ENCODE peak calls at places on chromosomes 2 and 18, in ten cellular contexts. One of them, this sample, is unnamed.

GRCh38 chr2:11102956-11103860 is 52.1 kb upstream of the SLC66A3 start:
- DNase-seq in CD8-positive, alpha-beta T cell: no peak
- DNase-seq in foreskin fibroblast: no peak
- DNase-seq in AG09309: no peak
- DNase-seq in A549: no peak
- DNase-seq in pancreas: no peak
- DNase-seq in lower leg skin: peak; percentile 54
- DNase-seq in brain microvascular endothelial cell: no peak
- DNase-seq in cardiac fibroblast: no peak
- DNase-seq in ovary: no peak
- DNase-seq in this sample: no peak

GRCh38 chr2:25822190-25823117 is 55.8 kb downstream of the ASXL2 start:
- DNase-seq in A549: no peak
- DNase-seq in CD8-positive, alpha-beta T cell: peak; percentile 35
- DNase-seq in brain microvascular endothelial cell: no peak
- DNase-seq in ovary: peak; percentile 65
- DNase-seq in lower leg skin: no peak
- DNase-seq in foreskin fibroblast: peak; percentile 31
- DNase-seq in cardiac fibroblast: peak; percentile 7
- DNase-seq in pancreas: peak; percentile 18
- DNase-seq in AG09309: no peak
- DNase-seq in this sample: peak; percentile 30

GRCh38 chr18:54239091-54239490 is 14.6 kb upstream of the MBD2 start:
- DNase-seq in lower leg skin: no peak
- DNase-seq in foreskin fibroblast: no peak
- DNase-seq in pancreas: no peak
- DNase-seq in A549: no peak
- DNase-seq in cardiac fibroblast: peak; percentile 11
- DNase-seq in CD8-positive, alpha-beta T cell: no peak
- DNase-seq in ovary: no peak
- DNase-seq in AG09309: no peak
- DNase-seq in brain microvascular endothelial cell: no peak
- DNase-seq in this sample: no peak

GRCh38 chr18:48670751-48671560 is 132.1 kb downstream of the CTIF start:
- DNase-seq in A549: no peak
- DNase-seq in CD8-positive, alpha-beta T cell: no peak
- DNase-seq in lower leg skin: peak; percentile 25
- DNase-seq in cardiac fibroblast: no peak
- DNase-seq in foreskin fibroblast: no peak
- DNase-seq in pancreas: no peak
- DNase-seq in brain microvascular endothelial cell: no peak
- DNase-seq in ovary: no peak
- DNase-seq in AG09309: no peak
- DNase-seq in this sample: no peak

GRCh38 chr18:32773187-32773712 is 427 bp upstream of the KLHL14 start:
- DNase-seq in ovary: no peak
- DNase-seq in pancreas: no peak
- DNase-seq in CD8-positive, alpha-beta T cell: no peak
- DNase-seq in AG09309: no peak
- DNase-seq in foreskin fibroblast: no peak
- DNase-seq in brain microvascular endothelial cell: no peak
- DNase-seq in lower leg skin: no peak
- DNase-seq in cardiac fibroblast: no peak
- DNase-seq in A549: no peak
- DNase-seq in this sample: peak; percentile 15

GRCh38 chr18:69759046-69759445 is 188.6 kb downstream of the CD226 start:
- DNase-seq in CD8-positive, alpha-beta T cell: no peak
- DNase-seq in foreskin fibroblast: peak; percentile 26
- DNase-seq in A549: no peak
- DNase-seq in brain microvascular endothelial cell: no peak
- DNase-seq in lower leg skin: no peak
- DNase-seq in cardiac fibroblast: no peak
- DNase-seq in pancreas: no peak
- DNase-seq in ovary: no peak
- DNase-seq in AG09309: no peak
- DNase-seq in this sample: no peak

GRCh38 chr2:43593241-43593640 is 2.6 kb downstream of the THADA start:
- DNase-seq in lower leg skin: no peak
- DNase-seq in ovary: no peak
- DNase-seq in A549: no peak
- DNase-seq in CD8-positive, alpha-beta T cell: no peak
- DNase-seq in brain microvascular endothelial cell: no peak
- DNase-seq in cardiac fibroblast: no peak
- DNase-seq in foreskin fibroblast: no peak
- DNase-seq in pancreas: no peak
- DNase-seq in AG09309: no peak
- DNase-seq in this sample: no peak

GRCh38 chr2:97900806-97901205 is 94.9 kb downstream of the TMEM131 start:
- DNase-seq in ovary: no peak
- DNase-seq in brain microvascular endothelial cell: peak; percentile 33
- DNase-seq in lower leg skin: no peak
- DNase-seq in CD8-positive, alpha-beta T cell: no peak
- DNase-seq in A549: no peak
- DNase-seq in pancreas: no peak
- DNase-seq in foreskin fibroblast: peak; percentile 42
- DNase-seq in cardiac fibroblast: peak; percentile 33
- DNase-seq in AG09309: no peak
- DNase-seq in this sample: no peak

GRCh38 chr2:65070172-65070830 is 14.1 kb downstream of the CEP68 start:
- DNase-seq in foreskin fibroblast: peak; percentile 77
- DNase-seq in brain microvascular endothelial cell: no peak
- DNase-seq in cardiac fibroblast: peak; percentile 45
- DNase-seq in AG09309: no peak
- DNase-seq in A549: no peak
- DNase-seq in CD8-positive, alpha-beta T cell: no peak
- DNase-seq in lower leg skin: peak; percentile 84
- DNase-seq in pancreas: peak; percentile 15
- DNase-seq in ovary: no peak
- DNase-seq in this sample: no peak

DNA sequence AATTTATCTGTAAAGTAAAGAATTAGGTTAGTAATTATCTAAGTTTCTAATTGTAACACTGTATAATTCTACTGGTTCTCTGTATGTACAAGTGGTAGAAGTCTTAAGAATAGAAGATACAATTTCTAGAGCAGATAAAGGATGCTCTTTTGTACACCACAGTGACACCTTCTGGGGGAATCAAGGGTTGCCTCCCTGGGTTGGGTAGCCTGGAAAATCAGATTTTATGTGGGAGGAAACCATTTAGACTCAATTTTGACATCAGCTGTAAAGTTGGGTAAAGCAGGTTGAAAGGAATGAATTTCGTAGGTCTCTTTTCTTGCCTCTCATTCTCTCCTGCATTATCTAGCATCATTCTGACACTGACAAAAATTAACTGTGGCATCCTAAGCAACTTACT is 354.8 kb downstream of the DCC start:
- DNase-seq in CD8-positive, alpha-beta T cell: no peak
- DNase-seq in brain microvascular endothelial cell: peak; percentile 5
- DNase-seq in pancreas: no peak
- DNase-seq in cardiac fibroblast: peak; percentile 2
- DNase-seq in lower leg skin: no peak
- DNase-seq in foreskin fibroblast: peak; percentile 9
- DNase-seq in AG09309: no peak
- DNase-seq in ovary: no peak
- DNase-seq in A549: peak; percentile 3
- DNase-seq in this sample: peak; percentile 6
- TF ChIP-seq CTCF in CD8-positive, alpha-beta T cell: no peak
- TF ChIP-seq CTCF in brain microvascular endothelial cell: peak; percentile 53
- TF ChIP-seq CTCF in pancreas: no peak
- TF ChIP-seq CTCF in cardiac fibroblast: no peak
- TF ChIP-seq CTCF in lower leg skin: no peak
- TF ChIP-seq CTCF in foreskin fibroblast: peak; percentile 10
- TF ChIP-seq CTCF in AG09309: peak; percentile 3
- TF ChIP-seq CTCF in ovary: no peak
- TF ChIP-seq CTCF in A549: peak; percentile 37
- TF ChIP-seq CTCF in this sample: peak; percentile 35

DNA sequence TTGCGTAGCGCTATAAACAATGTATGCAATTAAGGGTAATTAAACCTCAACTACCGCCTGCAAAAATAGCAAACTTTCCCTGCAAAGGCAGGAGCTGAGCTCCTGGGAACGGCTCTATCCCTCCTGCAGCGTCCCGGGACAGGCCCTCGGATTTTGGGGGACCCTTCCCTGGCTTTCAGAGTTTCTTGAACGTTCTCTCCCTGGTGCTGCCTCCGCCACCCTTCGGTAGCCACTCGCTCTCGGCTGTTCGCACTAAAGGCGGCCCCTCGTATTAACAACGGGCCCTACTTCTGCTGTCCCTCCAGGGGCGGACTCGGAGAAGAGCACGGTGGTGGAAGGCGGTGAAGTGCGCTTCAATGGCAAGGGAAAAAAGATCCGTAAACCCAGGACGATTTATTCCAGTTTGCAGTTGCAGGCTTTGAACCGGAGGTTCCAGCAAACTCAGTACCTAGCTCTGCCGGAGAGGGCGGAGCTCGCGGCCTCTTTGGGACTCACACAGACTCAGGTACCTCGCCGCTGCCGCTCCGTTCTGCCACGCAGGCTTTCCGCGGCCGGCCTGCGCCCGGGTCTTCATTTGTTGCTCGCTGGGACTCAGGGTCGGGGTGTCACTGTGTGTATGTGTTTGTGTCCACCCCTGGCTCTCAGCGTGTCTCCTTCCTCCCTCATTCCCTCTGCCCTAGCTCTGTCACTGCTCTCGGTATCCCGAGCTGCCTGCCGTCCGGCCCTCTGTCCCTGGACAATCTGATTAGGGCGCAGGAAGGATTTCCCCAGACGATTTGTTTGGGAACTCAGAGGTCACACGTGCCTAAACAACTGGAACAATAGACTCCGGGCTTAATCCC is 1.3 kb downstream of the DLX1 start:
- DNase-seq in cardiac fibroblast: no peak
- DNase-seq in lower leg skin: no peak
- DNase-seq in ovary: no peak
- DNase-seq in brain microvascular endothelial cell: no peak
- DNase-seq in pancreas: peak; percentile 25
- DNase-seq in AG09309: no peak
- DNase-seq in CD8-positive, alpha-beta T cell: no peak
- DNase-seq in A549: no peak
- DNase-seq in foreskin fibroblast: peak; percentile 24
- DNase-seq in this sample: peak; percentile 75
- TF ChIP-seq CTCF in cardiac fibroblast: no peak
- TF ChIP-seq CTCF in lower leg skin: no peak
- TF ChIP-seq CTCF in ovary: no peak
- TF ChIP-seq CTCF in brain microvascular endothelial cell: peak; percentile 40
- TF ChIP-seq CTCF in pancreas: no peak
- TF ChIP-seq CTCF in AG09309: peak; percentile 28
- TF ChIP-seq CTCF in CD8-positive, alpha-beta T cell: no peak
- TF ChIP-seq CTCF in A549: no peak
- TF ChIP-seq CTCF in foreskin fibroblast: no peak
- TF ChIP-seq CTCF in this sample: peak; percentile 16

GRCh38 chr2:102166189-102166845 is 20.5 kb upstream of the IL1RL2 start:
- DNase-seq in CD8-positive, alpha-beta T cell: no peak
- DNase-seq in cardiac fibroblast: peak; percentile 52
- DNase-seq in A549: no peak
- DNase-seq in lower leg skin: no peak
- DNase-seq in pancreas: peak; percentile 53
- DNase-seq in brain microvascular endothelial cell: peak; percentile 57
- DNase-seq in ovary: no peak
- DNase-seq in AG09309: peak; percentile 82
- DNase-seq in foreskin fibroblast: peak; percentile 73
- DNase-seq in this sample: no peak
- TF ChIP-seq CTCF in CD8-positive, alpha-beta T cell: no peak
- TF ChIP-seq CTCF in cardiac fibroblast: peak; percentile 46
- TF ChIP-seq CTCF in A549: peak; percentile 66
- TF ChIP-seq CTCF in lower leg skin: no peak
- TF ChIP-seq CTCF in pancreas: peak; percentile 44
- TF ChIP-seq CTCF in brain microvascular endothelial cell: peak; percentile 75
- TF ChIP-seq CTCF in ovary: peak; percentile 14
- TF ChIP-seq CTCF in AG09309: peak; percentile 80
- TF ChIP-seq CTCF in foreskin fibroblast: peak; percentile 62
- TF ChIP-seq CTCF in this sample: peak; percentile 8

GRCh38 chr2:20018576-20019152 is 6.2 kb upstream of the MATN3 start:
- DNase-seq in lower leg skin: no peak
- DNase-seq in foreskin fibroblast: no peak
- DNase-seq in AG09309: no peak
- DNase-seq in ovary: no peak
- DNase-seq in pancreas: no peak
- DNase-seq in A549: no peak
- DNase-seq in cardiac fibroblast: no peak
- DNase-seq in brain microvascular endothelial cell: no peak
- DNase-seq in CD8-positive, alpha-beta T cell: no peak
- DNase-seq in this sample: no peak

GRCh38 chr2:20015482-20016083 is 3.1 kb upstream of the MATN3 start:
- DNase-seq in lower leg skin: no peak
- DNase-seq in foreskin fibroblast: peak; percentile 73
- DNase-seq in ovary: no peak
- DNase-seq in A549: peak; percentile 40
- DNase-seq in AG09309: peak; percentile 18
- DNase-seq in CD8-positive, alpha-beta T cell: no peak
- DNase-seq in brain microvascular endothelial cell: peak; percentile 12
- DNase-seq in pancreas: no peak
- DNase-seq in cardiac fibroblast: peak; percentile 80
- DNase-seq in this sample: peak; percentile 72

GRCh38 chr2:20019747-20020146 is 7.3 kb upstream of the MATN3 start:
- DNase-seq in brain microvascular endothelial cell: no peak
- DNase-seq in cardiac fibroblast: no peak
- DNase-seq in A549: no peak
- DNase-seq in pancreas: no peak
- DNase-seq in CD8-positive, alpha-beta T cell: no peak
- DNase-seq in AG09309: no peak
- DNase-seq in foreskin fibroblast: no peak
- DNase-seq in lower leg skin: no peak
- DNase-seq in ovary: no peak
- DNase-seq in this sample: no peak

GRCh38 chr2:20013061-20013721 is 723 bp upstream of the MATN3 start:
- DNase-seq in AG09309: no peak
- DNase-seq in cardiac fibroblast: no peak
- DNase-seq in ovary: no peak
- DNase-seq in pancreas: no peak
- DNase-seq in A549: no peak
- DNase-seq in lower leg skin: no peak
- DNase-seq in brain microvascular endothelial cell: no peak
- DNase-seq in foreskin fibroblast: peak; percentile 25
- DNase-seq in CD8-positive, alpha-beta T cell: no peak
- DNase-seq in this sample: no peak

GRCh38 chr2:20016346-20016745 is 3.9 kb upstream of the MATN3 start:
- DNase-seq in AG09309: no peak
- DNase-seq in A549: no peak
- DNase-seq in foreskin fibroblast: no peak
- DNase-seq in ovary: no peak
- DNase-seq in pancreas: no peak
- DNase-seq in CD8-positive, alpha-beta T cell: no peak
- DNase-seq in lower leg skin: no peak
- DNase-seq in cardiac fibroblast: no peak
- DNase-seq in brain microvascular endothelial cell: no peak
- DNase-seq in this sample: no peak
- TF ChIP-seq CTCF in AG09309: no peak
- TF ChIP-seq CTCF in A549: no peak
- TF ChIP-seq CTCF in foreskin fibroblast: no peak
- TF ChIP-seq CTCF in ovary: no peak
- TF ChIP-seq CTCF in pancreas: no peak
- TF ChIP-seq CTCF in CD8-positive, alpha-beta T cell: no peak
- TF ChIP-seq CTCF in lower leg skin: no peak
- TF ChIP-seq CTCF in cardiac fibroblast: no peak
- TF ChIP-seq CTCF in brain microvascular endothelial cell: no peak
- TF ChIP-seq CTCF in this sample: no peak